ENCODE peak calls at places on chromosomes 3 and 15, in ten cellular contexts. One of them, this sample, is unnamed.

GRCh38 chr15:89299896-89300295 is 34.7 kb downstream of the POLG start:
- DNase-seq in stomach: no peak
- DNase-seq in EL: no peak
- DNase-seq in AG20443: peak; percentile 32
- DNase-seq in GM20000: no peak
- DNase-seq in NCI-H446: no peak
- DNase-seq in NCI-H1105 treated with DMSO at 0.1 percent for 48 hours: no peak
- DNase-seq in T-helper 17 cell: no peak
- DNase-seq in KG1: no peak
- DNase-seq in NCI-H2081: peak; percentile 3
- DNase-seq in this sample: no peak

GRCh38 chr15:75864213-75865059 is 21.2 kb downstream of the UBE2Q2 start:
- DNase-seq in AG20443: no peak
- DNase-seq in NCI-H1105 treated with DMSO at 0.1 percent for 48 hours: no peak
- DNase-seq in EL: no peak
- DNase-seq in NCI-H2081: no peak
- DNase-seq in KG1: no peak
- DNase-seq in GM20000: no peak
- DNase-seq in NCI-H446: no peak
- DNase-seq in stomach: no peak
- DNase-seq in T-helper 17 cell: no peak
- DNase-seq in this sample: no peak

GRCh38 chr3:10957976-10958749 is 34.4 kb upstream of the SLC6A1 start:
- DNase-seq in T-helper 17 cell: no peak
- DNase-seq in stomach: peak; percentile 64
- DNase-seq in EL: no peak
- DNase-seq in NCI-H2081: no peak
- DNase-seq in NCI-H1105 treated with DMSO at 0.1 percent for 48 hours: peak; percentile 85
- DNase-seq in NCI-H446: peak; percentile 2
- DNase-seq in GM20000: no peak
- DNase-seq in AG20443: no peak
- DNase-seq in KG1: no peak
- DNase-seq in this sample: peak; percentile 56

GRCh38 chr15:85702321-85703230 is 92.1 kb downstream of the KLHL25 start:
- DNase-seq in T-helper 17 cell: no peak
- DNase-seq in NCI-H2081: no peak
- DNase-seq in GM20000: peak; percentile 24
- DNase-seq in stomach: no peak
- DNase-seq in NCI-H446: no peak
- DNase-seq in NCI-H1105 treated with DMSO at 0.1 percent for 48 hours: no peak
- DNase-seq in EL: no peak
- DNase-seq in KG1: no peak
- DNase-seq in AG20443: no peak
- DNase-seq in this sample: no peak

GRCh38 chr3:111861396-111861795 is 2.3 kb downstream of the PHLDB2 start:
- DNase-seq in NCI-H1105 treated with DMSO at 0.1 percent for 48 hours: no peak
- DNase-seq in T-helper 17 cell: no peak
- DNase-seq in GM20000: no peak
- DNase-seq in KG1: no peak
- DNase-seq in NCI-H2081: no peak
- DNase-seq in AG20443: no peak
- DNase-seq in NCI-H446: no peak
- DNase-seq in stomach: no peak
- DNase-seq in EL: peak; percentile 32
- DNase-seq in this sample: no peak

GRCh38 chr15:67091073-67091965 is 25.9 kb downstream of the SMAD3 start:
- DNase-seq in stomach: peak; percentile 76
- DNase-seq in GM20000: peak; percentile 63
- DNase-seq in EL: peak; percentile 96
- DNase-seq in AG20443: no peak
- DNase-seq in NCI-H2081: no peak
- DNase-seq in NCI-H446: no peak
- DNase-seq in KG1: peak; percentile 90
- DNase-seq in T-helper 17 cell: peak; percentile 44
- DNase-seq in NCI-H1105 treated with DMSO at 0.1 percent for 48 hours: no peak
- DNase-seq in this sample: no peak

GRCh38 chr3:69252631-69253030 is 130.2 kb upstream of the LMOD3 start:
- DNase-seq in NCI-H446: no peak
- DNase-seq in NCI-H1105 treated with DMSO at 0.1 percent for 48 hours: no peak
- DNase-seq in KG1: no peak
- DNase-seq in GM20000: no peak
- DNase-seq in stomach: no peak
- DNase-seq in AG20443: no peak
- DNase-seq in EL: no peak
- DNase-seq in NCI-H2081: no peak
- DNase-seq in T-helper 17 cell: no peak
- DNase-seq in this sample: no peak

GRCh38 chr3:55615039-55615693 is 128.1 kb upstream of the WNT5A start:
- DNase-seq in AG20443: no peak
- DNase-seq in EL: no peak
- DNase-seq in T-helper 17 cell: no peak
- DNase-seq in GM20000: no peak
- DNase-seq in NCI-H446: no peak
- DNase-seq in NCI-H1105 treated with DMSO at 0.1 percent for 48 hours: no peak
- DNase-seq in NCI-H2081: no peak
- DNase-seq in KG1: no peak
- DNase-seq in stomach: no peak
- DNase-seq in this sample: no peak

GRCh38 chr3:99213019-99213418 is 311.5 kb upstream of the DCBLD2 start:
- DNase-seq in GM20000: no peak
- DNase-seq in NCI-H2081: no peak
- DNase-seq in NCI-H1105 treated with DMSO at 0.1 percent for 48 hours: no peak
- DNase-seq in AG20443: no peak
- DNase-seq in KG1: no peak
- DNase-seq in stomach: no peak
- DNase-seq in EL: no peak
- DNase-seq in NCI-H446: no peak
- DNase-seq in T-helper 17 cell: no peak
- DNase-seq in this sample: no peak

GRCh38 chr3:29430558-29430971 is 149.7 kb downstream of the RBMS3 start:
- DNase-seq in EL: peak; percentile 83
- DNase-seq in NCI-H446: no peak
- DNase-seq in T-helper 17 cell: no peak
- DNase-seq in NCI-H1105 treated with DMSO at 0.1 percent for 48 hours: no peak
- DNase-seq in KG1: no peak
- DNase-seq in GM20000: no peak
- DNase-seq in NCI-H2081: no peak
- DNase-seq in stomach: no peak
- DNase-seq in AG20443: peak; percentile 36
- DNase-seq in this sample: no peak

GRCh38 chr3:14514323-14514720 is 25.8 kb downstream of the GRIP2 start:
- DNase-seq in AG20443: no peak
- DNase-seq in NCI-H446: no peak
- DNase-seq in stomach: no peak
- DNase-seq in EL: no peak
- DNase-seq in GM20000: no peak
- DNase-seq in NCI-H2081: no peak
- DNase-seq in T-helper 17 cell: no peak
- DNase-seq in KG1: no peak
- DNase-seq in NCI-H1105 treated with DMSO at 0.1 percent for 48 hours: no peak
- DNase-seq in this sample: no peak

GRCh38 chr3:188434594-188434993 is 280.6 kb downstream of the LPP start:
- DNase-seq in KG1: no peak
- DNase-seq in NCI-H2081: no peak
- DNase-seq in AG20443: peak; percentile 7
- DNase-seq in NCI-H446: no peak
- DNase-seq in stomach: no peak
- DNase-seq in T-helper 17 cell: no peak
- DNase-seq in NCI-H1105 treated with DMSO at 0.1 percent for 48 hours: no peak
- DNase-seq in GM20000: no peak
- DNase-seq in EL: peak; percentile 61
- DNase-seq in this sample: no peak

GRCh38 chr3:175988401-175988800 is 1129.3 kb downstream of the NAALADL2 start:
- DNase-seq in NCI-H2081: no peak
- DNase-seq in GM20000: no peak
- DNase-seq in NCI-H1105 treated with DMSO at 0.1 percent for 48 hours: no peak
- DNase-seq in T-helper 17 cell: no peak
- DNase-seq in stomach: no peak
- DNase-seq in KG1: no peak
- DNase-seq in NCI-H446: no peak
- DNase-seq in AG20443: no peak
- DNase-seq in EL: no peak
- DNase-seq in this sample: no peak

GRCh38 chr3:17195856-17196604 is 311.3 kb downstream of the PLCL2 start:
- DNase-seq in EL: no peak
- DNase-seq in NCI-H1105 treated with DMSO at 0.1 percent for 48 hours: no peak
- DNase-seq in AG20443: peak; percentile 52
- DNase-seq in KG1: no peak
- DNase-seq in NCI-H446: peak; percentile 1
- DNase-seq in stomach: no peak
- DNase-seq in NCI-H2081: no peak
- DNase-seq in T-helper 17 cell: no peak
- DNase-seq in GM20000: peak; percentile 48
- DNase-seq in this sample: no peak

GRCh38 chr3:171134170-171134569 is 107.7 kb upstream of the SLC2A2 start:
- DNase-seq in stomach: no peak
- DNase-seq in NCI-H2081: no peak
- DNase-seq in EL: peak; percentile 45
- DNase-seq in NCI-H1105 treated with DMSO at 0.1 percent for 48 hours: no peak
- DNase-seq in T-helper 17 cell: no peak
- DNase-seq in KG1: no peak
- DNase-seq in GM20000: no peak
- DNase-seq in AG20443: no peak
- DNase-seq in NCI-H446: no peak
- DNase-seq in this sample: no peak

GRCh38 chr15:74200394-74200793 is 2.2 kb downstream of the STRA6 start:
- DNase-seq in T-helper 17 cell: no peak
- DNase-seq in EL: peak; percentile 87
- DNase-seq in stomach: no peak
- DNase-seq in AG20443: peak; percentile 76
- DNase-seq in NCI-H446: no peak
- DNase-seq in NCI-H2081: no peak
- DNase-seq in KG1: no peak
- DNase-seq in NCI-H1105 treated with DMSO at 0.1 percent for 48 hours: no peak
- DNase-seq in GM20000: no peak
- DNase-seq in this sample: peak; percentile 54

GRCh38 chr15:22913646-22914380 is 66.4 kb downstream of the CYFIP1 start:
- DNase-seq in KG1: no peak
- DNase-seq in EL: no peak
- DNase-seq in stomach: no peak
- DNase-seq in NCI-H446: no peak
- DNase-seq in NCI-H1105 treated with DMSO at 0.1 percent for 48 hours: no peak
- DNase-seq in NCI-H2081: no peak
- DNase-seq in GM20000: no peak
- DNase-seq in T-helper 17 cell: no peak
- DNase-seq in AG20443: no peak
- DNase-seq in this sample: no peak

GRCh38 chr3:17333446-17333845 is 409.0 kb downstream of the TBC1D5 start:
- DNase-seq in AG20443: no peak
- DNase-seq in stomach: no peak
- DNase-seq in NCI-H446: no peak
- DNase-seq in KG1: no peak
- DNase-seq in NCI-H1105 treated with DMSO at 0.1 percent for 48 hours: no peak
- DNase-seq in EL: no peak
- DNase-seq in T-helper 17 cell: no peak
- DNase-seq in GM20000: no peak
- DNase-seq in NCI-H2081: no peak
- DNase-seq in this sample: no peak

GRCh38 chr3:68999605-69000004 is 13.9 kb downstream of the EOGT start:
- DNase-seq in NCI-H1105 treated with DMSO at 0.1 percent for 48 hours: no peak
- DNase-seq in EL: no peak
- DNase-seq in AG20443: no peak
- DNase-seq in T-helper 17 cell: no peak
- DNase-seq in GM20000: no peak
- DNase-seq in KG1: no peak
- DNase-seq in NCI-H446: no peak
- DNase-seq in stomach: no peak
- DNase-seq in NCI-H2081: no peak
- DNase-seq in this sample: no peak

GRCh38 chr15:73686781-73687256 is 2.6 kb downstream of the CD276 start:
- DNase-seq in NCI-H446: no peak
- DNase-seq in AG20443: peak; percentile 83
- DNase-seq in EL: peak; percentile 93
- DNase-seq in stomach: no peak
- DNase-seq in GM20000: no peak
- DNase-seq in KG1: no peak
- DNase-seq in NCI-H2081: no peak
- DNase-seq in T-helper 17 cell: no peak
- DNase-seq in NCI-H1105 treated with DMSO at 0.1 percent for 48 hours: no peak
- DNase-seq in this sample: no peak

GRCh38 chr15:38174691-38175090 is 77.9 kb upstream of the SPRED1 start:
- DNase-seq in AG20443: no peak
- DNase-seq in GM20000: no peak
- DNase-seq in KG1: no peak
- DNase-seq in T-helper 17 cell: no peak
- DNase-seq in NCI-H2081: no peak
- DNase-seq in stomach: no peak
- DNase-seq in NCI-H1105 treated with DMSO at 0.1 percent for 48 hours: no peak
- DNase-seq in NCI-H446: no peak
- DNase-seq in EL: no peak
- DNase-seq in this sample: no peak

GRCh38 chr3:72996121-72996472 is 514 bp upstream of the PPP4R2 start:
- DNase-seq in NCI-H446: no peak
- DNase-seq in GM20000: no peak
- DNase-seq in KG1: no peak
- DNase-seq in NCI-H1105 treated with DMSO at 0.1 percent for 48 hours: no peak
- DNase-seq in stomach: no peak
- DNase-seq in NCI-H2081: no peak
- DNase-seq in AG20443: no peak
- DNase-seq in EL: no peak
- DNase-seq in T-helper 17 cell: no peak
- DNase-seq in this sample: no peak

GRCh38 chr15:67819636-67820035 is 5.7 kb upstream of the SKOR1 start:
- DNase-seq in NCI-H2081: no peak
- DNase-seq in EL: no peak
- DNase-seq in stomach: no peak
- DNase-seq in GM20000: no peak
- DNase-seq in AG20443: no peak
- DNase-seq in NCI-H1105 treated with DMSO at 0.1 percent for 48 hours: no peak
- DNase-seq in KG1: no peak
- DNase-seq in T-helper 17 cell: no peak
- DNase-seq in NCI-H446: no peak
- DNase-seq in this sample: no peak

GRCh38 chr3:196518999-196519737 is 4.0 kb upstream of the SMCO1 start:
- DNase-seq in T-helper 17 cell: peak; percentile 31
- DNase-seq in GM20000: peak; percentile 25
- DNase-seq in AG20443: peak; percentile 84
- DNase-seq in KG1: peak; percentile 72
- DNase-seq in NCI-H2081: peak; percentile 67
- DNase-seq in EL: peak; percentile 84
- DNase-seq in stomach: peak; percentile 67
- DNase-seq in NCI-H1105 treated with DMSO at 0.1 percent for 48 hours: peak; percentile 72
- DNase-seq in NCI-H446: peak; percentile 89
- DNase-seq in this sample: peak; percentile 68

GRCh38 chr3:52830535-52831258 is at the start of gene ITIH4:
- DNase-seq in NCI-H1105 treated with DMSO at 0.1 percent for 48 hours: no peak
- DNase-seq in NCI-H446: no peak
- DNase-seq in T-helper 17 cell: no peak
- DNase-seq in EL: no peak
- DNase-seq in stomach: no peak
- DNase-seq in AG20443: no peak
- DNase-seq in NCI-H2081: no peak
- DNase-seq in KG1: no peak
- DNase-seq in GM20000: no peak
- DNase-seq in this sample: no peak

GRCh38 chr3:120438971-120439370 is 11.8 kb downstream of the FSTL1 start:
- DNase-seq in GM20000: no peak
- DNase-seq in NCI-H446: no peak
- DNase-seq in AG20443: peak; percentile 45
- DNase-seq in NCI-H1105 treated with DMSO at 0.1 percent for 48 hours: no peak
- DNase-seq in EL: peak; percentile 67
- DNase-seq in T-helper 17 cell: no peak
- DNase-seq in NCI-H2081: no peak
- DNase-seq in KG1: no peak
- DNase-seq in stomach: no peak
- DNase-seq in this sample: no peak

This sample was measured in LoVo.